ENCODE peak calls at places on chromosomes 3 and 15, in seven cellular contexts. One of them, this sample, is unnamed.

GRCh38 chr3:179541094-179541493 is 21.6 kb upstream of the ACTL6A start:
- DNase-seq in esophagus squamous epithelium: no peak
- DNase-seq in naive thymus-derived CD4-positive, alpha-beta T cell: no peak
- DNase-seq in GM23248: no peak
- DNase-seq in bronchial epithelial cell: no peak
- DNase-seq in aorta: no peak
- DNase-seq in AG04450: no peak
- DNase-seq in this sample: no peak

GRCh38 chr15:38652183-38652794 is 87.7 kb upstream of the RASGRP1 start:
- DNase-seq in esophagus squamous epithelium: no peak
- DNase-seq in naive thymus-derived CD4-positive, alpha-beta T cell: no peak
- DNase-seq in GM23248: no peak
- DNase-seq in bronchial epithelial cell: no peak
- DNase-seq in aorta: no peak
- DNase-seq in AG04450: no peak
- DNase-seq in this sample: no peak

GRCh38 chr15:56934269-56934668 is 15.8 kb downstream of the TCF12 start:
- DNase-seq in esophagus squamous epithelium: no peak
- DNase-seq in naive thymus-derived CD4-positive, alpha-beta T cell: no peak
- DNase-seq in GM23248: peak
- DNase-seq in bronchial epithelial cell: peak
- DNase-seq in aorta: no peak
- DNase-seq in AG04450: no peak
- DNase-seq in this sample: no peak

GRCh38 chr3:168824107-168824506 is 728.4 kb upstream of the GOLIM4 start:
- DNase-seq in esophagus squamous epithelium: no peak
- DNase-seq in naive thymus-derived CD4-positive, alpha-beta T cell: no peak
- DNase-seq in GM23248: no peak
- DNase-seq in bronchial epithelial cell: no peak
- DNase-seq in aorta: no peak
- DNase-seq in AG04450: no peak
- DNase-seq in this sample: no peak

GRCh38 chr15:50996641-50997040 is 88.2 kb downstream of the AP4E1 start:
- DNase-seq in esophagus squamous epithelium: no peak
- DNase-seq in naive thymus-derived CD4-positive, alpha-beta T cell: no peak
- DNase-seq in GM23248: peak
- DNase-seq in bronchial epithelial cell: peak
- DNase-seq in aorta: no peak
- DNase-seq in AG04450: peak
- DNase-seq in this sample: peak

GRCh38 chr3:41690766-41691563 is 270.9 kb downstream of the ULK4 start:
- DNase-seq in esophagus squamous epithelium: no peak
- DNase-seq in naive thymus-derived CD4-positive, alpha-beta T cell: no peak
- DNase-seq in GM23248: no peak
- DNase-seq in bronchial epithelial cell: no peak
- DNase-seq in aorta: no peak
- DNase-seq in AG04450: no peak
- DNase-seq in this sample: no peak

GRCh38 chr3:171245796-171246453 is 214.3 kb downstream of the TNIK start:
- DNase-seq in esophagus squamous epithelium: no peak
- DNase-seq in naive thymus-derived CD4-positive, alpha-beta T cell: no peak
- DNase-seq in GM23248: no peak
- DNase-seq in bronchial epithelial cell: no peak
- DNase-seq in aorta: no peak
- DNase-seq in AG04450: no peak
- DNase-seq in this sample: no peak

GRCh38 chr3:169591159-169591951 is 72.2 kb downstream of the MECOM start:
- DNase-seq in esophagus squamous epithelium: no peak
- DNase-seq in naive thymus-derived CD4-positive, alpha-beta T cell: no peak
- DNase-seq in GM23248: no peak
- DNase-seq in bronchial epithelial cell: no peak
- DNase-seq in aorta: no peak
- DNase-seq in AG04450: no peak
- DNase-seq in this sample: no peak

GRCh38 chr3:72380711-72381508 is 467.3 kb downstream of the SHQ1 start:
- DNase-seq in esophagus squamous epithelium: no peak
- DNase-seq in naive thymus-derived CD4-positive, alpha-beta T cell: no peak
- DNase-seq in GM23248: no peak
- DNase-seq in bronchial epithelial cell: no peak
- DNase-seq in aorta: no peak
- DNase-seq in AG04450: no peak
- DNase-seq in this sample: no peak

GRCh38 chr3:101117981-101118380 is 124.8 kb upstream of the ABI3BP start:
- DNase-seq in esophagus squamous epithelium: no peak
- DNase-seq in naive thymus-derived CD4-positive, alpha-beta T cell: no peak
- DNase-seq in GM23248: peak
- DNase-seq in bronchial epithelial cell: no peak
- DNase-seq in aorta: no peak
- DNase-seq in AG04450: no peak
- DNase-seq in this sample: peak

GRCh38 chr15:43258781-43259180 is 7.9 kb downstream of the TGM5 start:
- DNase-seq in esophagus squamous epithelium: no peak
- DNase-seq in naive thymus-derived CD4-positive, alpha-beta T cell: no peak
- DNase-seq in GM23248: no peak
- DNase-seq in bronchial epithelial cell: no peak
- DNase-seq in aorta: no peak
- DNase-seq in AG04450: no peak
- DNase-seq in this sample: no peak

GRCh38 chr15:40244961-40245523 is 6.2 kb downstream of the PAK6 start:
- DNase-seq in esophagus squamous epithelium: no peak
- DNase-seq in naive thymus-derived CD4-positive, alpha-beta T cell: no peak
- DNase-seq in GM23248: no peak
- DNase-seq in bronchial epithelial cell: peak
- DNase-seq in aorta: peak
- DNase-seq in AG04450: no peak
- DNase-seq in this sample: no peak
- H3K4me3 ChIP-seq in esophagus squamous epithelium: no peak
- H3K4me3 ChIP-seq in naive thymus-derived CD4-positive, alpha-beta T cell: no peak
- H3K4me3 ChIP-seq in GM23248: no peak
- H3K4me3 ChIP-seq in bronchial epithelial cell: no peak
- H3K4me3 ChIP-seq in aorta: no peak
- H3K4me3 ChIP-seq in AG04450: no peak
- H3K4me3 ChIP-seq in this sample: no peak

GRCh38 chr3:129068291-129068886 is 7.8 kb downstream of the GP9 start:
- DNase-seq in esophagus squamous epithelium: no peak
- DNase-seq in naive thymus-derived CD4-positive, alpha-beta T cell: no peak
- DNase-seq in GM23248: peak
- DNase-seq in bronchial epithelial cell: no peak
- DNase-seq in aorta: no peak
- DNase-seq in AG04450: no peak
- DNase-seq in this sample: no peak
- H3K4me3 ChIP-seq in esophagus squamous epithelium: peak
- H3K4me3 ChIP-seq in naive thymus-derived CD4-positive, alpha-beta T cell: peak
- H3K4me3 ChIP-seq in GM23248: peak
- H3K4me3 ChIP-seq in bronchial epithelial cell: peak
- H3K4me3 ChIP-seq in aorta: no peak
- H3K4me3 ChIP-seq in AG04450: peak
- H3K4me3 ChIP-seq in this sample: peak

GRCh38 chr3:188671941-188672340 is 499.8 kb upstream of the TPRG1 start:
- DNase-seq in esophagus squamous epithelium: no peak
- DNase-seq in naive thymus-derived CD4-positive, alpha-beta T cell: no peak
- DNase-seq in GM23248: no peak
- DNase-seq in bronchial epithelial cell: peak
- DNase-seq in aorta: no peak
- DNase-seq in AG04450: no peak
- DNase-seq in this sample: no peak

GRCh38 chr3:188672840-188673239 is 498.9 kb upstream of the TPRG1 start:
- DNase-seq in esophagus squamous epithelium: no peak
- DNase-seq in naive thymus-derived CD4-positive, alpha-beta T cell: no peak
- DNase-seq in GM23248: no peak
- DNase-seq in bronchial epithelial cell: no peak
- DNase-seq in aorta: no peak
- DNase-seq in AG04450: no peak
- DNase-seq in this sample: no peak

GRCh38 chr3:188670446-188670845 is 501.3 kb upstream of the TPRG1 start:
- DNase-seq in esophagus squamous epithelium: no peak
- DNase-seq in naive thymus-derived CD4-positive, alpha-beta T cell: no peak
- DNase-seq in GM23248: no peak
- DNase-seq in bronchial epithelial cell: no peak
- DNase-seq in aorta: no peak
- DNase-seq in AG04450: no peak
- DNase-seq in this sample: no peak

DNA sequence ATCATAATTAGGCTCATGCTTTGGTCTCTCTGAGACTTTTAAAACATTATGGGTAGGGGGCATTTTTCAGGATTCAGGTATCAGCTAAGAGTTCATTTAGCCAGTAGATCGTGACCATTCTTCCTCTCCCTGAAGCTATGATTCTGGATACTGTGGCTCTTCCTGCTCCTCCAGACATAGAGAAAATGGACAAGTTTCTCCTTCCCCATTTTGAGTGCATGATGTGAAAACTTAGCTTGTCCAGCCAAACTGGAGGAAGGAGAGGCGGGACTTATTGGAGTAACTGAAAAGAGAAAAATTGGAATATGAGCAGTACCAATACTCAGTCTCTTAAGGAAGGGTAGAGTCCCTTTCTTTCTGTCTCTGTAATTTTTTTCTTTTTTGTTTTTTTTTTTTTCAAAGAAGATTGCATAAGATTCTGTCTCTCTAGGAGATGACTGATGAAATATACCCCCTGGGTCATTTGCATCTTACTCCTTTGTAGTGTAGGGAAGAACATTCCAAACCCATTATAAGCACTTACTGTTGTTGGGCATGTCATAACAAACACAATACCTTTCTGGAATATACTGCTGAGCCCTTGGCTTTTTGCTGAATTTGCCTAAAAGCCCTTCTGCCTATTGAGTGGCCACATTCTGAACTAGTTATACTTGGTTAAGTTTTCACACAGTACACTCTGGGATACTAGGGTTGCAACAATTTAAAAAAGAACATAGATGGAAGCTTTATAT is 498.1 kb upstream of the TPRG1 start:
- DNase-seq in esophagus squamous epithelium: no peak
- DNase-seq in naive thymus-derived CD4-positive, alpha-beta T cell: no peak
- DNase-seq in GM23248: peak
- DNase-seq in bronchial epithelial cell: peak
- DNase-seq in aorta: no peak
- DNase-seq in AG04450: no peak
- DNase-seq in this sample: peak
- H3K4me3 ChIP-seq in esophagus squamous epithelium: no peak
- H3K4me3 ChIP-seq in naive thymus-derived CD4-positive, alpha-beta T cell: no peak
- H3K4me3 ChIP-seq in GM23248: no peak
- H3K4me3 ChIP-seq in bronchial epithelial cell: no peak
- H3K4me3 ChIP-seq in aorta: no peak
- H3K4me3 ChIP-seq in AG04450: no peak
- H3K4me3 ChIP-seq in this sample: no peak

DNA sequence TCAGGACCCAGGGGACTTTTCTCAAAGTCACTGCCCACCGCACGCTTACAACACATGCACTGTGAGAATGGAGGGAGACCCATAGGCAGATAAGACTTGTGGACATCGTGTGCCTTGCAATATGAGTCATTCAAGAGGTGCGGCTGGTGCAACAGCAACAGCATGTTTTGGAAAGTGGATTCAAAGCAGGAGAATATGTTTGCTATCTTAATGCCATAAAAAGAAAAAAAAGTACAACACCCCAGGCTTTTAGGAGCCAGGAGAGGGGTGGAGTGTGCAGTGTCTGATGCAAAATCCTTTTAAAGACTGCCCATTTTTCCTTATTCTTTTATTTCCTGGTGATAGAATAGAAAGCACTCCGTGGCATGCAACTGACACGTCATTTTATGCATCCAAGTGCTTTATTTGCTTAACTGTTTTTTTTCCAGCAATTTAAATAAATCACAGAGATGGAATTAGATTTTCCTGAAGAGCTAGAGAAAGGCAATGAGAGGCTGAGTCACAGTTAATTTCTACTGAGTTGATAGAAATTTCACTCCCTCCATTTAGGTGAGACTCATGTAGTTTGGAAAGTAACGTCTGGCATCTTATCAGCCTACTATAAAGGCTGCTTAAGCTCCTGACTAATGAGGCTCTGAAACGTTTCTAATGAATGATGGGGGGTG is 96.3 kb downstream of the NSUN3 start:
- DNase-seq in esophagus squamous epithelium: no peak
- DNase-seq in naive thymus-derived CD4-positive, alpha-beta T cell: no peak
- DNase-seq in GM23248: peak
- DNase-seq in bronchial epithelial cell: peak
- DNase-seq in aorta: no peak
- DNase-seq in AG04450: no peak
- DNase-seq in this sample: peak
- H3K4me3 ChIP-seq in esophagus squamous epithelium: peak
- H3K4me3 ChIP-seq in naive thymus-derived CD4-positive, alpha-beta T cell: no peak
- H3K4me3 ChIP-seq in GM23248: peak
- H3K4me3 ChIP-seq in bronchial epithelial cell: peak
- H3K4me3 ChIP-seq in aorta: no peak
- H3K4me3 ChIP-seq in AG04450: peak
- H3K4me3 ChIP-seq in this sample: peak

GRCh38 chr3:181711325-181712135 is at the start of gene SOX2:
- DNase-seq in esophagus squamous epithelium: no peak
- DNase-seq in naive thymus-derived CD4-positive, alpha-beta T cell: no peak
- DNase-seq in GM23248: peak
- DNase-seq in bronchial epithelial cell: peak
- DNase-seq in aorta: peak
- DNase-seq in AG04450: no peak
- DNase-seq in this sample: no peak

GRCh38 chr3:181712505-181713299 is 977 bp downstream of the SOX2 start:
- DNase-seq in esophagus squamous epithelium: no peak
- DNase-seq in naive thymus-derived CD4-positive, alpha-beta T cell: no peak
- DNase-seq in GM23248: peak
- DNase-seq in bronchial epithelial cell: peak
- DNase-seq in aorta: no peak
- DNase-seq in AG04450: no peak
- DNase-seq in this sample: no peak

GRCh38 chr3:181709537-181710279 is 2.0 kb upstream of the SOX2 start:
- DNase-seq in esophagus squamous epithelium: no peak
- DNase-seq in naive thymus-derived CD4-positive, alpha-beta T cell: peak
- DNase-seq in GM23248: peak
- DNase-seq in bronchial epithelial cell: peak
- DNase-seq in aorta: peak
- DNase-seq in AG04450: no peak
- DNase-seq in this sample: no peak

GRCh38 chr3:181712190-181712504 is 422 bp downstream of the SOX2 start:
- DNase-seq in esophagus squamous epithelium: no peak
- DNase-seq in naive thymus-derived CD4-positive, alpha-beta T cell: no peak
- DNase-seq in GM23248: no peak
- DNase-seq in bronchial epithelial cell: no peak
- DNase-seq in aorta: no peak
- DNase-seq in AG04450: no peak
- DNase-seq in this sample: no peak

DNA sequence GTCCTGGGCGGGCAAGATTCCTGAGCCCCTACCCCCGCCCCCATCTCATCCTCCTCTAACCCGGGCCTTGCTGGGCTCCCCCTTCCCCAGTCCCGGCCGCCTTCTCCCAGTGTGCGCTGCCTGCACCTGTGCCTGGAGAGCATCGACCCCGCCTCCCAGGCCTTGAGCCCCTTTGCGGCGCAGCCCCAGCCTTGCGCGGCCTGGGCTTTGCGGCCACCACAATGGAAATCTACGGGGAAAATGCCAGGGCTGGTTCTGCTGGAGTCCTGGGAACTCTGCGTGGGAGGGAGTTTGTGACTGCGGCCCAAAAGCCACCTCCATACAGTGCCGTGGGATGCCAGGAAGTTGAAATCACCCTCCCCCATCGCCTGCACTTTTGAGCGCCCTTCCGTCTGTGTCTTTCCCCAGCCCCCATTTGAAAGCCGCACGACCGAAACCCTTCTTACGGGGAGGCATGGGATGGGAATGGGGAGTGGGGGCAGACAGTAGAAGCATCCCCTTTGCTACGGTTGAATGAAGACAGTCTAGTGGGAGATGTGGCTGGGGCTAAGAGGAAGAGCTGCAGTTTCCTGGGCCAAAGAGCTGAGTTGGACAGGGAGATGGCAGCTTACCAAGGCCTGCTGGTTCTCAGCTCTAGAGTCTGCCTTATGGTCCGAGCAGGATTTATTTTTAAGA is 1.0 kb upstream of the SOX2 start:
- DNase-seq in esophagus squamous epithelium: no peak
- DNase-seq in naive thymus-derived CD4-positive, alpha-beta T cell: no peak
- DNase-seq in GM23248: peak
- DNase-seq in bronchial epithelial cell: no peak
- DNase-seq in aorta: no peak
- DNase-seq in AG04450: no peak
- DNase-seq in this sample: no peak
- H3K4me3 ChIP-seq in esophagus squamous epithelium: peak
- H3K4me3 ChIP-seq in naive thymus-derived CD4-positive, alpha-beta T cell: no peak
- H3K4me3 ChIP-seq in GM23248: no peak
- H3K4me3 ChIP-seq in bronchial epithelial cell: peak
- H3K4me3 ChIP-seq in aorta: no peak
- H3K4me3 ChIP-seq in AG04450: no peak
- H3K4me3 ChIP-seq in this sample: no peak

This sample was measured in skeletal muscle cell.